ENCODE peak calls at places on chromosome 2, in seven cellular contexts. One of them, this sample, is unnamed. For H3K36me3, the result is how much of the 10 kb centered on the place peaks cover.

GRCh38 chr2:152861349-152861942 is 143.0 kb downstream of the ARL6IP6 start:
- DNase-seq in bronchial epithelial cell: peak
- DNase-seq in adipocyte: peak
- DNase-seq in kidney: no peak
- DNase-seq in ovary: no peak
- DNase-seq in BE2C: peak
- DNase-seq in lung: peak
- DNase-seq in this sample: no peak

GRCh38 chr2:200713704-200714064 is 98.0 kb upstream of the BZW1 start:
- DNase-seq in bronchial epithelial cell: no peak
- DNase-seq in adipocyte: no peak
- DNase-seq in kidney: peak
- DNase-seq in ovary: no peak
- DNase-seq in BE2C: no peak
- DNase-seq in lung: no peak
- DNase-seq in this sample: no peak

GRCh38 chr2:114442545-114442944 is at the start of gene DPP10:
- DNase-seq in bronchial epithelial cell: peak
- DNase-seq in adipocyte: peak
- DNase-seq in kidney: no peak
- DNase-seq in ovary: peak
- DNase-seq in BE2C: no peak
- DNase-seq in lung: no peak
- DNase-seq in this sample: peak

GRCh38 chr2:152542995-152543481 is 174.2 kb downstream of the PRPF40A start:
- DNase-seq in bronchial epithelial cell: peak
- DNase-seq in adipocyte: peak
- DNase-seq in kidney: no peak
- DNase-seq in ovary: peak
- DNase-seq in BE2C: no peak
- DNase-seq in lung: no peak
- DNase-seq in this sample: peak

GRCh38 chr2:111209045-111209514 is 88.4 kb downstream of the BCL2L11 start:
- DNase-seq in bronchial epithelial cell: peak
- DNase-seq in adipocyte: peak
- DNase-seq in kidney: no peak
- DNase-seq in ovary: no peak
- DNase-seq in BE2C: no peak
- DNase-seq in lung: no peak
- DNase-seq in this sample: no peak

GRCh38 chr2:99597616-99598015 is 107.8 kb upstream of the REV1 start:
- DNase-seq in bronchial epithelial cell: no peak
- DNase-seq in adipocyte: no peak
- DNase-seq in kidney: no peak
- DNase-seq in ovary: no peak
- DNase-seq in BE2C: no peak
- DNase-seq in lung: no peak
- DNase-seq in this sample: no peak

GRCh38 chr2:58913082-58913726 is 672.1 kb upstream of the FANCL start:
- DNase-seq in bronchial epithelial cell: no peak
- DNase-seq in adipocyte: no peak
- DNase-seq in kidney: no peak
- DNase-seq in ovary: no peak
- DNase-seq in BE2C: no peak
- DNase-seq in lung: no peak
- DNase-seq in this sample: no peak

GRCh38 chr2:134405641-134406081 is 151.8 kb downstream of the MGAT5 start:
- DNase-seq in bronchial epithelial cell: peak
- DNase-seq in adipocyte: no peak
- DNase-seq in kidney: no peak
- DNase-seq in ovary: no peak
- DNase-seq in BE2C: no peak
- DNase-seq in lung: no peak
- DNase-seq in this sample: no peak

GRCh38 chr2:170360546-170361358 is 182.8 kb downstream of the MYO3B start:
- DNase-seq in bronchial epithelial cell: no peak
- DNase-seq in adipocyte: no peak
- DNase-seq in kidney: no peak
- DNase-seq in ovary: no peak
- DNase-seq in BE2C: no peak
- DNase-seq in lung: no peak
- DNase-seq in this sample: no peak

GRCh38 chr2:218344755-218345417 is 11.8 kb upstream of the CATIP start:
- DNase-seq in bronchial epithelial cell: no peak
- DNase-seq in adipocyte: no peak
- DNase-seq in kidney: no peak
- DNase-seq in ovary: no peak
- DNase-seq in BE2C: no peak
- DNase-seq in lung: no peak
- DNase-seq in this sample: no peak

GRCh38 chr2:17540813-17541513 is 467 bp downstream of the VSNL1 start:
- DNase-seq in bronchial epithelial cell: peak
- DNase-seq in adipocyte: peak
- DNase-seq in kidney: no peak
- DNase-seq in ovary: no peak
- DNase-seq in BE2C: no peak
- DNase-seq in lung: no peak
- DNase-seq in this sample: no peak

GRCh38 chr2:133705287-133705686 is 137.0 kb upstream of the NCKAP5 start:
- DNase-seq in bronchial epithelial cell: no peak
- DNase-seq in adipocyte: no peak
- DNase-seq in kidney: no peak
- DNase-seq in ovary: no peak
- DNase-seq in BE2C: no peak
- DNase-seq in lung: no peak
- DNase-seq in this sample: no peak

GRCh38 chr2:236294647-236295046 is 30.4 kb upstream of the ASB18 start:
- DNase-seq in bronchial epithelial cell: no peak
- DNase-seq in adipocyte: no peak
- DNase-seq in kidney: no peak
- DNase-seq in ovary: no peak
- DNase-seq in BE2C: no peak
- DNase-seq in lung: no peak
- DNase-seq in this sample: no peak

GRCh38 chr2:1501196-1501851 is 88.1 kb downstream of the TPO start:
- DNase-seq in bronchial epithelial cell: no peak
- DNase-seq in adipocyte: no peak
- DNase-seq in kidney: peak
- DNase-seq in ovary: no peak
- DNase-seq in BE2C: no peak
- DNase-seq in lung: no peak
- DNase-seq in this sample: peak

GRCh38 chr2:67399831-67400489 is 2.8 kb downstream of the ETAA1 start:
- DNase-seq in bronchial epithelial cell: peak
- DNase-seq in adipocyte: peak
- DNase-seq in kidney: no peak
- DNase-seq in ovary: no peak
- DNase-seq in BE2C: no peak
- DNase-seq in lung: no peak
- DNase-seq in this sample: no peak

GRCh38 chr2:144086965-144087364 is 433.0 kb downstream of the ZEB2 start:
- DNase-seq in bronchial epithelial cell: peak
- DNase-seq in adipocyte: peak
- DNase-seq in kidney: no peak
- DNase-seq in ovary: no peak
- DNase-seq in BE2C: no peak
- DNase-seq in lung: no peak
- DNase-seq in this sample: no peak

GRCh38 chr2:217918220-217919024 is 84.4 kb downstream of the TNS1 start:
- DNase-seq in bronchial epithelial cell: no peak
- DNase-seq in adipocyte: no peak
- DNase-seq in kidney: peak
- DNase-seq in ovary: peak
- DNase-seq in BE2C: peak
- DNase-seq in lung: no peak
- DNase-seq in this sample: peak

GRCh38 chr2:239526038-239526437 is 125.2 kb upstream of the HDAC4 start:
- DNase-seq in bronchial epithelial cell: no peak
- DNase-seq in adipocyte: no peak
- DNase-seq in kidney: peak
- DNase-seq in ovary: no peak
- DNase-seq in BE2C: no peak
- DNase-seq in lung: no peak
- DNase-seq in this sample: no peak

GRCh38 chr2:118974103-118974911 is 32.3 kb downstream of the MARCO start:
- DNase-seq in bronchial epithelial cell: peak
- DNase-seq in adipocyte: peak
- DNase-seq in kidney: peak
- DNase-seq in ovary: no peak
- DNase-seq in BE2C: no peak
- DNase-seq in lung: peak
- DNase-seq in this sample: no peak

GRCh38 chr2:107235491-107236254 is 349.7 kb upstream of the ST6GAL2 start:
- DNase-seq in bronchial epithelial cell: no peak
- DNase-seq in adipocyte: no peak
- DNase-seq in kidney: no peak
- DNase-seq in ovary: no peak
- DNase-seq in BE2C: no peak
- DNase-seq in lung: no peak
- DNase-seq in this sample: no peak

GRCh38 chr2:67046568-67046967 is 350.6 kb upstream of the ETAA1 start:
- DNase-seq in bronchial epithelial cell: peak
- DNase-seq in adipocyte: no peak
- DNase-seq in kidney: no peak
- DNase-seq in ovary: no peak
- DNase-seq in BE2C: no peak
- DNase-seq in lung: no peak
- DNase-seq in this sample: no peak

GRCh38 chr2:217218269-217219140 is 358.6 kb upstream of the TNP1 start:
- DNase-seq in bronchial epithelial cell: peak
- DNase-seq in adipocyte: peak
- DNase-seq in kidney: no peak
- DNase-seq in ovary: no peak
- DNase-seq in BE2C: no peak
- DNase-seq in lung: no peak
- DNase-seq in this sample: no peak

GRCh38 chr2:86671304-86671981 is 47.8 kb upstream of the RNF103 start:
- DNase-seq in bronchial epithelial cell: peak
- DNase-seq in adipocyte: peak
- DNase-seq in kidney: no peak
- DNase-seq in ovary: no peak
- DNase-seq in BE2C: no peak
- DNase-seq in lung: no peak
- DNase-seq in this sample: peak

DNA sequence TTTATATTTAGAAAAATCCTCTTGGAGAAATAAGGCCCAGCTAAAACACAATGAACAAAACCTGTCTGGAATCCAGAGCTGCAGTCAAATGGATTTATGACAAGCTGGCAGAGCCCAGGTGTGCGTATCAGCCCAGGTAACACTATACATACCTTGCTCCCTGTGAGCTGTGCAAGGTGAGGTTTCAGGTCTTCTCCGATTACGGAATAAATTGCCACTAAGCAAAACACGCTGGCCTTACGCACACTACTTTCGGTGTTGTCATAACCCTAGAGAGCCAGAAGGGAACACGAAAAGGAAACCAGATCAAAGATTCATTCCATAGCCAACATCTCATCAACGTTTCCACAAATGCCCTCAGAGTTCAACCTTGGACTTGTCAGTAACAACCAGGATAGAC is 61.9 kb upstream of the TFCP2L1 start:
- DNase-seq in bronchial epithelial cell: no peak
- DNase-seq in adipocyte: no peak
- DNase-seq in kidney: no peak
- DNase-seq in ovary: no peak
- DNase-seq in BE2C: no peak
- DNase-seq in lung: no peak
- DNase-seq in this sample: no peak
- H3K36me3 ChIP-seq in bronchial epithelial cell: under half
- H3K36me3 ChIP-seq in adipocyte: half or more
- H3K36me3 ChIP-seq in kidney: under half
- H3K36me3 ChIP-seq in ovary: under half
- H3K36me3 ChIP-seq in BE2C: under half
- H3K36me3 ChIP-seq in lung: half or more
- H3K36me3 ChIP-seq in this sample: under half

GRCh38 chr2:157759855-157760254 is 116.3 kb downstream of the ACVR1 start:
- DNase-seq in bronchial epithelial cell: no peak
- DNase-seq in adipocyte: no peak
- DNase-seq in kidney: no peak
- DNase-seq in ovary: no peak
- DNase-seq in BE2C: no peak
- DNase-seq in lung: no peak
- DNase-seq in this sample: no peak
- H3K36me3 ChIP-seq in bronchial epithelial cell: under half
- H3K36me3 ChIP-seq in adipocyte: under half
- H3K36me3 ChIP-seq in kidney: under half
- H3K36me3 ChIP-seq in ovary: under half
- H3K36me3 ChIP-seq in BE2C: under half
- H3K36me3 ChIP-seq in lung: under half
- H3K36me3 ChIP-seq in this sample: under half

GRCh38 chr2:172951554-172951953 is 124.1 kb upstream of the MAP3K20 start:
- DNase-seq in bronchial epithelial cell: no peak
- DNase-seq in adipocyte: no peak
- DNase-seq in kidney: no peak
- DNase-seq in ovary: no peak
- DNase-seq in BE2C: no peak
- DNase-seq in lung: no peak
- DNase-seq in this sample: no peak

GRCh38 chr2:172953411-172953810 is 122.2 kb upstream of the MAP3K20 start:
- DNase-seq in bronchial epithelial cell: no peak
- DNase-seq in adipocyte: no peak
- DNase-seq in kidney: no peak
- DNase-seq in ovary: no peak
- DNase-seq in BE2C: no peak
- DNase-seq in lung: no peak
- DNase-seq in this sample: no peak

GRCh38 chr2:172950565-172950964 is 125.1 kb upstream of the MAP3K20 start:
- DNase-seq in bronchial epithelial cell: no peak
- DNase-seq in adipocyte: no peak
- DNase-seq in kidney: no peak
- DNase-seq in ovary: no peak
- DNase-seq in BE2C: no peak
- DNase-seq in lung: no peak
- DNase-seq in this sample: no peak

GRCh38 chr2:172947461-172947860 is 128.2 kb upstream of the MAP3K20 start:
- DNase-seq in bronchial epithelial cell: no peak
- DNase-seq in adipocyte: no peak
- DNase-seq in kidney: no peak
- DNase-seq in ovary: no peak
- DNase-seq in BE2C: no peak
- DNase-seq in lung: no peak
- DNase-seq in this sample: no peak

DNA sequence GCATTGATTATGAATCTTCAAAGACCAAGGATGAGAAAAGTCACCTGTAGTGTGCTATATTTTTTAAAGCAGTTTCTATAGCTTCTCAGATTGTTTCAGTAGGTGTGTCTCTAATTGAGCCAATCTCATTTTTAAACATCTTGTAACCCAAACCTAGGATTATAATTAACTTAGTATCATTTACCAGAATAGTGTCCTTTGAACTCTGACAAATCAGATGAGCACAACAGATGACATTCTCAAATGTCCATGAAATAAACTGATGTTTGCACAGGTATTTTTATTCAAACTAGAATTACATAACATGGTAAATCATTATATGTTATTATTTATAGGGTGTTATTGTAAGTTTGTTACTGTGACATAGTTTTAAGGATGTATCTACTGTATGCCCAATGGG is 126.1 kb upstream of the MAP3K20 start:
- DNase-seq in bronchial epithelial cell: no peak
- DNase-seq in adipocyte: no peak
- DNase-seq in kidney: no peak
- DNase-seq in ovary: no peak
- DNase-seq in BE2C: no peak
- DNase-seq in lung: no peak
- DNase-seq in this sample: no peak
- H3K36me3 ChIP-seq in bronchial epithelial cell: under half
- H3K36me3 ChIP-seq in adipocyte: under half
- H3K36me3 ChIP-seq in kidney: under half
- H3K36me3 ChIP-seq in ovary: under half
- H3K36me3 ChIP-seq in BE2C: under half
- H3K36me3 ChIP-seq in lung: under half
- H3K36me3 ChIP-seq in this sample: under half

GRCh38 chr2:3672861-3673670 is 15.1 kb downstream of the ALLC start:
- DNase-seq in bronchial epithelial cell: no peak
- DNase-seq in adipocyte: no peak
- DNase-seq in kidney: no peak
- DNase-seq in ovary: no peak
- DNase-seq in BE2C: peak
- DNase-seq in lung: peak
- DNase-seq in this sample: no peak
- H3K36me3 ChIP-seq in bronchial epithelial cell: under half
- H3K36me3 ChIP-seq in adipocyte: under half
- H3K36me3 ChIP-seq in kidney: under half
- H3K36me3 ChIP-seq in ovary: under half
- H3K36me3 ChIP-seq in BE2C: under half
- H3K36me3 ChIP-seq in lung: under half
- H3K36me3 ChIP-seq in this sample: under half